ENCODE peak calls at places on chromosome 19, in eight cellular contexts. N is hypothalamus; W is stimulated activated CD4-positive, alpha-beta T cell treated with anti-CD3 and anti-CD28 coated beads, Interleukin-1b, Interleukin-23, amount 100 ng/mL, for 24 hours; Y is GM12865; V is activated CD4-positive, alpha-beta T cell treated with anti-CD3 and anti-CD28 coated beads for 36 hours; K is NCI-H1048; J is OCI-M1; D is activated T-cell treated with anti-CD3 and anti-CD28 coated beads for 1 hour. P is an unnamed sample.

GRCh38 chr19:33273881-33274662 is 28.3 kb downstream of the CEBPA start:
- DNase-seq in N (no peak), D (no peak), W (peak; percentile 38), J (peak; percentile 38), K (no peak), V (peak; percentile 66), Y (peak; percentile 27), P (peak; percentile 85)

GRCh38 chr19:15244808-15245207 is 12.6 kb upstream of the EPHX3 start:
- DNase-seq in K (no peak), D (no peak), W (no peak), N (no peak), J (no peak), Y (no peak), V (no peak), P (no peak)

GRCh38 chr19:45528744-45529453 is 21.6 kb downstream of the VASP start:
- DNase-seq in D (no peak), W (no peak), Y (no peak), J (no peak), N (peak; percentile 72), V (peak; percentile 44), K (peak; percentile 33), P (peak; percentile 39)

GRCh38 chr19:14089662-14090508 is 666 bp downstream of the SAMD1 start:
- DNase-seq in W (no peak), J (peak; percentile 91), N (no peak), K (no peak), Y (peak; percentile 83), V (peak; percentile 71), D (no peak), P (peak; percentile 68)

GRCh38 chr19:43290568-43291359 is 21.4 kb upstream of the PSG9 start:
- DNase-seq in V (peak; percentile 43), W (peak; percentile 4), N (no peak), J (peak; percentile 21), K (no peak), D (no peak), Y (peak; percentile 13), P (no peak)

GRCh38 chr19:32581704-32582164 is 744 bp downstream of the PDCD5 start:
- DNase-seq in K (no peak), W (no peak), V (no peak), Y (no peak), J (peak; percentile 57), D (no peak), N (no peak), P (peak; percentile 32)

GRCh38 chr19:7370546-7370945 is 21.8 kb downstream of the ARHGEF18 start:
- DNase-seq in K (no peak), Y (no peak), V (no peak), W (no peak), J (no peak), N (no peak), D (no peak), P (no peak)

GRCh38 chr19:54414156-54414555 is 1.1 kb upstream of the TTYH1 start:
- DNase-seq in K (no peak), J (no peak), D (no peak), N (no peak), V (no peak), W (no peak), Y (no peak), P (no peak)

GRCh38 chr19:45069056-45069455 is 7.2 kb downstream of the ZNF296 start:
- DNase-seq in N (no peak), J (no peak), Y (no peak), K (no peak), V (no peak), W (no peak), D (no peak), P (peak; percentile 55)

GRCh38 chr19:3055741-3056453 is 6.4 kb downstream of the TLE5 start:
- DNase-seq in D (no peak), K (peak; percentile 77), N (no peak), Y (no peak), J (no peak), W (no peak), V (no peak), P (no peak)

GRCh38 chr19:52896431-52897148 is 845 bp downstream of the ZNF320 start:
- DNase-seq in K (no peak), V (peak; percentile 13), D (no peak), J (peak; percentile 59), N (no peak), W (no peak), Y (peak; percentile 12), P (peak; percentile 48)

GRCh38 chr19:48954011-48954594 is 572 bp upstream of the BAX start:
- DNase-seq in D (no peak), K (no peak), J (no peak), W (no peak), V (no peak), N (no peak), Y (no peak), P (no peak)

GRCh38 chr19:55027472-55028337 is 10.4 kb downstream of the GP6 start:
- DNase-seq in W (no peak), N (no peak), D (no peak), J (no peak), K (no peak), Y (no peak), V (no peak), P (no peak)

GRCh38 chr19:2013683-2013961 is 1.9 kb downstream of the BTBD2 start:
- DNase-seq in D (no peak), Y (no peak), N (no peak), J (no peak), W (no peak), K (no peak), V (no peak), P (no peak)

GRCh38 chr19:40191836-40192646 is 815 bp downstream of the MAP3K10 start:
- DNase-seq in W (peak; percentile 15), K (no peak), V (peak; percentile 41), J (peak; percentile 41), Y (peak; percentile 44), D (no peak), N (peak; percentile 18), P (peak; percentile 62)

GRCh38 chr19:30667746-30668145 is 295.6 kb downstream of the ZNF536 start:
- DNase-seq in K (no peak), Y (no peak), W (no peak), V (no peak), J (no peak), N (no peak), D (no peak), P (no peak)

GRCh38 chr19:19627716-19628498 is at the start of gene LPAR2:
- DNase-seq in D (peak; percentile 78), K (peak; percentile 33), W (peak; percentile 62), J (no peak), N (no peak), V (peak; percentile 81), Y (peak; percentile 86), P (peak; percentile 53)

GRCh38 chr19:3536429-3537100 is 2.4 kb upstream of the TEKTIP1 start:
- DNase-seq in N (peak; percentile 76), Y (no peak), D (no peak), K (no peak), V (no peak), W (no peak), J (no peak), P (peak; percentile 41)

GRCh38 chr19:30219682-30220081 is 152.5 kb upstream of the ZNF536 start:
- DNase-seq in V (no peak), W (no peak), J (no peak), N (no peak), D (no peak), K (no peak), Y (no peak), P (no peak)

GRCh38 chr19:752652-753517 is 2.0 kb downstream of the MISP start:
- DNase-seq in Y (no peak), K (no peak), J (no peak), N (no peak), W (no peak), D (no peak), V (no peak), P (peak; percentile 90)

GRCh38 chr19:4582980-4583842 is 23.7 kb upstream of the SEMA6B start:
- DNase-seq in N (no peak), W (no peak), Y (no peak), J (no peak), D (no peak), K (no peak), V (no peak), P (no peak)

GRCh38 chr19:38134538-38135149 is 89.4 kb downstream of the DPF1 start:
- DNase-seq in W (peak; percentile 10), Y (peak; percentile 63), N (peak; percentile 9), J (peak; percentile 78), K (no peak), V (peak; percentile 63), D (no peak), P (peak; percentile 58)

GRCh38 chr19:497476-497860 is 1.2 kb downstream of the MADCAM1 start:
- DNase-seq in D (no peak), J (no peak), K (no peak), W (no peak), V (no peak), Y (no peak), N (no peak), P (no peak)

GRCh38 chr19:42024622-42025111 is 30.6 kb upstream of the ATP1A3 start:
- DNase-seq in W (no peak), Y (no peak), V (no peak), D (no peak), N (no peak), J (no peak), K (no peak), P (peak; percentile 92)

GRCh38 chr19:15177269-15178116 is 23.3 kb downstream of the NOTCH3 start:
- DNase-seq in W (peak; percentile 74), K (no peak), J (peak; percentile 97), D (peak; percentile 73), Y (peak; percentile 89), V (peak; percentile 92), N (peak; percentile 67), P (peak; percentile 93)

GRCh38 chr19:47324502-47324901 is 7.5 kb upstream of the C5AR2 start:
- DNase-seq in K (no peak), D (no peak), Y (no peak), J (peak; percentile 44), V (no peak), W (no peak), N (no peak), P (no peak)

GRCh38 chr19:58361900-58362271 is 665 bp downstream of the ZNF497 start:
- DNase-seq in D (no peak), J (no peak), V (peak; percentile 70), W (no peak), N (peak; percentile 42), K (no peak), Y (peak; percentile 87), P (peak; percentile 65)